ENCODE peak calls at places on chromosomes 2 and 18, in seven cellular contexts. Y is prostate gland; Z is CD8-positive, alpha-beta T cell; A is K562; N is psoas muscle; U is tibial artery; D is dorsolateral prefrontal cortex. M is an unnamed sample. For H3K27me3, the result is how much of the 10 kb centered on the place peaks cover.

GRCh38 chr2:169080250-169081035 is 11.1 kb downstream of the DHRS9 start:
- DNase-seq in Y (no peak), N (no peak), D (no peak), A (no peak), Z (no peak), U (no peak), M (no peak)

GRCh38 chr2:219228745-219229374 is 576 bp downstream of the ATG9A start:
- DNase-seq in U (no peak), A (peak), Z (no peak), Y (no peak), D (no peak), N (no peak), M (no peak)

GRCh38 chr2:20623741-20624155 is 27.1 kb downstream of the HS1BP3 start:
- DNase-seq in Y (no peak), D (peak), U (peak), N (no peak), A (no peak), Z (no peak), M (peak)

GRCh38 chr2:64975232-64975791 is 13.9 kb upstream of the SLC1A4 start:
- DNase-seq in U (peak), N (peak), Y (no peak), A (no peak), Z (no peak), D (no peak), M (no peak)

GRCh38 chr2:47345584-47345913 is 57.4 kb upstream of the MSH2 start:
- DNase-seq in N (no peak), Z (no peak), U (no peak), A (no peak), D (no peak), Y (no peak), M (no peak)

GRCh38 chr2:121128741-121129659 is 156.0 kb downstream of the TFCP2L1 start:
- DNase-seq in N (no peak), A (peak), D (no peak), Z (no peak), Y (peak), U (peak), M (peak)

GRCh38 chr2:227407601-227408089 is 19.9 kb upstream of the SCYGR1 start:
- DNase-seq in Z (no peak), N (peak), U (peak), D (no peak), A (no peak), Y (no peak), M (peak)

GRCh38 chr2:67255933-67256615 is 141.1 kb upstream of the ETAA1 start:
- DNase-seq in U (no peak), N (no peak), Z (no peak), A (no peak), D (no peak), Y (no peak), M (no peak)

GRCh38 chr2:149315461-149315860 is 14.9 kb upstream of the LYPD6 start:
- DNase-seq in Y (no peak), U (no peak), A (no peak), N (no peak), Z (no peak), D (no peak), M (no peak)

GRCh38 chr2:181540421-181540820 is 83.2 kb downstream of the ITGA4 start:
- DNase-seq in Z (no peak), A (no peak), D (no peak), U (no peak), N (no peak), Y (no peak), M (no peak)

GRCh38 chr2:136013962-136014361 is 28.5 kb upstream of the DARS1 start:
- DNase-seq in Y (no peak), D (no peak), A (no peak), Z (no peak), U (no peak), N (no peak), M (no peak)

GRCh38 chr2:152400607-152401214 is 65.7 kb downstream of the FMNL2 start:
- DNase-seq in N (no peak), A (no peak), Y (no peak), Z (no peak), D (no peak), U (no peak), M (no peak)

GRCh38 chr2:216918088-216918680 is 58.3 kb upstream of the TNP1 start:
- DNase-seq in U (no peak), Y (no peak), N (peak), A (no peak), D (no peak), Z (no peak), M (no peak)

GRCh38 chr2:181621779-181622490 is 35.0 kb downstream of the CERKL start:
- DNase-seq in Z (no peak), A (no peak), U (no peak), Y (no peak), N (no peak), D (no peak), M (no peak)

GRCh38 chr18:8828798-8829197 is 123.4 kb downstream of the MTCL1 start:
- DNase-seq in U (no peak), Z (no peak), A (no peak), D (no peak), N (no peak), Y (no peak), M (no peak)

GRCh38 chr2:226742346-226742745 is 57.3 kb downstream of the IRS1 start:
- DNase-seq in Z (no peak), U (peak), Y (peak), A (no peak), N (peak), D (no peak), M (no peak)

GRCh38 chr18:28794459-28795245 is 617.7 kb upstream of the CDH2 start:
- DNase-seq in A (no peak), U (no peak), Y (no peak), D (no peak), N (no peak), Z (no peak), M (no peak)

GRCh38 chr2:181998045-181998444 is 12.4 kb downstream of the PPP1R1C start:
- DNase-seq in N (no peak), D (no peak), Y (no peak), U (no peak), A (no peak), Z (no peak), M (no peak)

GRCh38 chr2:58427572-58428285 is 186.6 kb upstream of the FANCL start:
- DNase-seq in U (no peak), N (no peak), Y (no peak), D (peak), Z (no peak), A (peak), M (peak)

GRCh38 chr2:10647886-10648605 is 41.7 kb downstream of the NOL10 start:
- DNase-seq in D (no peak), Y (no peak), U (no peak), A (no peak), N (no peak), Z (no peak), M (no peak)

GRCh38 chr2:133956434-133956935 is 297.4 kb upstream of the MGAT5 start:
- DNase-seq in Z (no peak), U (no peak), D (no peak), A (no peak), N (no peak), Y (no peak), M (no peak)

GRCh38 chr18:13217971-13218375 is 587 bp upstream of the LDLRAD4 start:
- DNase-seq in Y (no peak), N (no peak), A (no peak), Z (no peak), D (no peak), U (no peak), M (peak)
- H3K27ac ChIP-seq in Y (peak), N (peak), A (no peak), Z (peak), D (peak), U (peak), M (peak)

GRCh38 chr2:88126772-88127637 is 857 bp downstream of the FABP1 start:
- DNase-seq in D (no peak), U (no peak), A (no peak), Y (no peak), Z (no peak), N (no peak), M (no peak)
- H3K4me3 ChIP-seq in D (no peak), U (no peak), A (no peak), Y (no peak), Z (no peak), N (no peak), M (no peak)

DNA sequence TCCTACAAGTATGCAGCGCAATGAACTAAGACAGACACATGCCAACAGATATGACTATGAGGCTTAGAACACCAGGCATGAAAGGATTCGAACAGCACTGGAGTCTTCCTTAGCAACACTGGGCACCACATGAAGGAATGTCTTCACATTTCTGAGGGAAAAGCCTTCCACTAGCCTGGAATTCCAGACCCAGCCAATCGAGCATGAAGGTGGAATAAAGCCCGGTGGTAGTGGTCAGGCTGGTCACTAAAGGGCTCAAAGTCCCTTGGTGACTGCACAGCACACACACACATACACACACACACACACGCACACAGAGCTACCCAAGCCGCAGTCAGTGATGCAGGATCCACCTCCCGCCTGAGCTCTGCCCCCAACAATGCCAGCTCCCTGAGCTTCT is 19.7 kb upstream of the SFXN5 start:
- DNase-seq in N (no peak), Y (no peak), A (no peak), U (no peak), Z (no peak), D (no peak), M (no peak)
- H3K27me3 ChIP-seq in N (under half), Y (under half), A (under half), U (under half), Z (under half), D (under half), M (under half)

GRCh38 chr2:8628870-8629209 is 53.0 kb upstream of the ID2 start:
- DNase-seq in Z (no peak), U (no peak), D (no peak), A (no peak), Y (no peak), N (no peak), M (no peak)

GRCh38 chr2:8627692-8628085 is 54.2 kb upstream of the ID2 start:
- DNase-seq in N (no peak), Z (no peak), U (no peak), D (no peak), A (peak), Y (no peak), M (no peak)

GRCh38 chr2:8629402-8629801 is 52.5 kb upstream of the ID2 start:
- DNase-seq in D (no peak), Y (no peak), U (no peak), A (no peak), N (no peak), Z (no peak), M (no peak)

GRCh38 chr2:8627019-8627691 is 54.7 kb upstream of the ID2 start:
- DNase-seq in U (no peak), A (no peak), Y (peak), D (no peak), Z (no peak), N (no peak), M (no peak)

DNA sequence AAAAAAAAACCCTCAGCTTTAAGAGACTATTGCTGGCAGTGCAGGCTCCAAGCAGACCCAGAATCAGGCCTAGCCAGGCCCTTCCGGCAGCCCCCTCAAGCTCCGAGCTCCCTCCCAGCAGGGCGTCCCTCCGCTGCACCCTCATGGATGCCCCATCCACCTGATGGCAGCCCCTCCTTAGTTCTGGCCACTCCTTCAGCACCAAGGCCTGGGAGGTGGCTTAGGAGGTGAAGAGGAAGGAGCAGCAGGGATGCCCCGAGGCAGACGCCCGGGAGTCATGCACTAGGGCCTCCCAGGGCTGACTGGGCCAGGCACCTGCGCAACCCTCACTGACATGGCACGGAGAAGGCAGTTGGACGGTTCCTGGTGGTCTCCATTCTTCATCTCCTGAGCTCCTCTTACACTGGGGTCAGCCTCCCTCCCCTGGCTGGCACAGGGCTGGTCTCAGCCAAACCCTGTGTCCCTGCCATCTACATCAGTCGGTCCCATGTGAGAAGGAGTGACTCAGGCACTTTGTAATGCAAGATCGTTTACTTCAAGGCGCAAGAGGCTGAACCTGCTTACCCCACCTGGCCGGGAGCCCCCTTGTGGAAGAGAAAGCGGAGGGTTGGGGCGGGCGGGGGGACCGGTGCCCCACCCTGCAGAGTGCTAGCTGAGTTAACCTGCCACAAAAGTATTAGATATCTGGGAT is 53.5 kb upstream of the ID2 start:
- DNase-seq in N (no peak), A (peak), Y (no peak), Z (no peak), D (no peak), U (no peak), M (no peak)
- H3K27ac ChIP-seq in N (no peak), A (no peak), Y (no peak), Z (no peak), D (no peak), U (no peak), M (no peak)

GRCh38 chr2:234495076-234495800 is 1.6 kb downstream of the ARL4C start:
- DNase-seq in Z (no peak), Y (peak), U (no peak), A (no peak), D (no peak), N (no peak), M (no peak)

GRCh38 chr2:234496442-234496834 is 443 bp downstream of the ARL4C start:
- DNase-seq in A (no peak), U (no peak), Z (peak), N (peak), Y (peak), D (no peak), M (peak)

GRCh38 chr2:234497592-234498023 is 727 bp upstream of the ARL4C start:
- DNase-seq in Z (no peak), D (no peak), A (no peak), N (no peak), Y (no peak), U (no peak), M (no peak)

GRCh38 chr2:234495801-234496441 is 960 bp downstream of the ARL4C start:
- DNase-seq in Z (peak), N (peak), A (no peak), Y (peak), U (no peak), D (no peak), M (peak)

DNA sequence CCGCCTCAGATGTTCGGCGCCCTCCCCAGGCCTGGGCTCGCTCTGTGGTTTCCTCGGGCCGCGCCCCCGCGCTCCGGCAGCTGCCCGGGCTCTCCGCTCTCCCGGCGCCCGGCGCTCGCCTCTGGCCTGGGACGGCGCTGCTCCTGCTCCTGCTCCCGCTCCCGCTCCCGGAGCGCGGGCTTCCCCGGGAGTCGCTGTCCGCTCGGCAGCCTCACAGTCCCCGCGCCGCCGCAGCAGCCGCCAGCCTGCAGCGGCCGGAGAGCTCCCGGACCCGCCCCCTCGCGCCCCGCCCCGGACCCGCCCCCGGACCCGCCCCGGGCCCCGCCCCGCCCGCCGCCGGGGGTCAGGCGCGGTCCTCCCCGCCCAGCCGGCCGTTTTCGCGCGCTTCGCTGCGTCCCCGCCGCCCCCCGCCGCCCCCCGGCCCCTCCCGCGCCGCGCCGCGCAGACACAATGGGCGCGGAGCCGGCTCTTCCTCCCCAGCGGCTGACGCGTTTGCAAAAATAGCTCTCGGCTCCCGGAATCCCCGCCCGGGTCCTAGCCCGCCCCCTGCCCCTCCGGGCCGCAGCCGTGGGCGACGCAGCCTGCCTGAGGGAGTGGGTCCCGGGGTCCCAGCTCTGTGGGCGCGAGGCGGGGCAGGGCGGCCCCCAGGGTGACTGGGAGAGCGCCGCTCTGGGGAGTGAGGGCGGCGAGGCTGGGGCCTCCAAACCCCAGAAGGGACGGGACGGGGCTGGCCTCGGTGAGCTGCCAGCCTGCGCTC is at the start of gene ARL4C:
- DNase-seq in U (peak), Y (peak), D (no peak), A (peak), N (peak), Z (peak), M (peak)
- H3K4me3 ChIP-seq in U (peak), Y (peak), D (peak), A (peak), N (peak), Z (peak), M (peak)

GRCh38 chr18:22179631-22180030 is 10.2 kb downstream of the GATA6 start:
- DNase-seq in D (no peak), A (no peak), Y (no peak), U (no peak), Z (no peak), N (no peak), M (no peak)
- H3K27me3 ChIP-seq in D (half or more), A (under half), Y (under half), U (under half), Z (under half), N (half or more), M (half or more)

GRCh38 chr2:208356846-208357574 is 49.6 kb upstream of the PTH2R start:
- DNase-seq in A (no peak), D (no peak), Z (no peak), N (no peak), Y (no peak), U (no peak), M (no peak)
- H3K27ac ChIP-seq in A (no peak), D (no peak), Z (no peak), N (no peak), Y (no peak), U (peak), M (no peak)

DNA sequence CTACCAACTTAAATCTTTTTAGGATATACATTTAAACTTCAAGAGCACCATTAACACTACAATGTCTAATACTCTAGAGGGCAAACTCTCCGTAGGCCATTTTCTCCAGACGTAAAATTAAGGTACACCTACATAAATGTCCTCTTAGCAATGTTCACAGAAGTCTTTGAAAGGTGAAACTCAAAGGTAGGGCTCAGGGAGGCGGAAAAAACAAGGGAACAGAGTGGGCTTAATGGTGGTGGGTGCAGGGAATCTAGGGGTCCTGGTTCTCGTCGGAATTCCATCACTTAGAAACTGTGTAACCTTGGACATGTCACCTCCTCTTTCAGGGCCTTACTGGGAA is 670 bp downstream of the NFU1 start:
- DNase-seq in Z (peak), Y (peak), D (no peak), A (no peak), U (no peak), N (no peak), M (no peak)
- H3K4me3 ChIP-seq in Z (peak), Y (peak), D (peak), A (peak), U (peak), N (peak), M (peak)

GRCh38 chr18:37568671-37569070 is 3.1 kb upstream of the CELF4 start:
- DNase-seq in Y (no peak), N (no peak), Z (no peak), U (no peak), D (no peak), A (no peak), M (no peak)
- H3K27me3 ChIP-seq in Y (under half), N (half or more), Z (under half), U (half or more), D (under half), A (under half), M (under half)

M was measured in WERI-Rb-1.